ENCODE peak calls at places on chromosomes 6 and 20, in six cellular contexts. B is transverse colon, Z is heart left ventricle, J is stomach, P is upper lobe of left lung, T is uterus. H is an unnamed sample.
A peak's percentile ranks its signal among the peaks of the same experiment; 100 is the strongest.

GRCh38 chr20:9602834-9603173 is 88.4 kb downstream of the LAMP5 start:
- DNase-seq in J (no peak), Z (no peak), T (no peak), P (no peak), B (no peak), H (no peak)

GRCh38 chr6:152378154-152378553 is 259.0 kb downstream of the SYNE1 start:
- DNase-seq in B (no peak), Z (no peak), T (no peak), P (no peak), J (no peak), H (no peak)

GRCh38 chr20:63471719-63472158 is 716 bp downstream of the KCNQ2 start:
- DNase-seq in P (no peak), Z (no peak), B (no peak), J (no peak), T (no peak), H (no peak)

GRCh38 chr6:6105472-6106036 is 98.8 kb upstream of the NRN1 start:
- DNase-seq in J (no peak), B (no peak), T (no peak), P (no peak), Z (no peak), H (no peak)

GRCh38 chr20:8527998-8528397 is 395.9 kb downstream of the PLCB1 start:
- DNase-seq in B (no peak), P (no peak), Z (no peak), T (no peak), J (no peak), H (no peak)

GRCh38 chr6:126268087-126268486 is 71.8 kb upstream of the CENPW start:
- DNase-seq in T (no peak), J (no peak), P (no peak), B (no peak), Z (no peak), H (no peak)

GRCh38 chr6:143962644-143962929 is 45.5 kb downstream of the PLAGL1 start:
- DNase-seq in Z (no peak), B (no peak), J (no peak), P (no peak), T (peak; percentile 33), H (no peak)

GRCh38 chr6:125104425-125104824 is 49.1 kb upstream of the TPD52L1 start:
- DNase-seq in P (no peak), B (no peak), J (no peak), T (no peak), Z (no peak), H (no peak)

GRCh38 chr6:33407132-33407718 is 3.6 kb upstream of the PHF1 start:
- DNase-seq in B (no peak), T (no peak), Z (no peak), P (no peak), J (no peak), H (no peak)

GRCh38 chr6:73514746-73515110 is 6.1 kb downstream of the EEF1A1 start:
- DNase-seq in P (no peak), J (no peak), T (no peak), Z (no peak), B (no peak), H (no peak)

GRCh38 chr6:73513496-73513854 is 7.4 kb downstream of the EEF1A1 start:
- DNase-seq in P (no peak), B (no peak), T (no peak), Z (no peak), J (no peak), H (no peak)

GRCh38 chr6:73511796-73512195 is 9.0 kb downstream of the EEF1A1 start:
- DNase-seq in B (no peak), Z (no peak), P (no peak), T (no peak), J (no peak), H (no peak)

GRCh38 chr6:73516712-73517489 is 3.9 kb downstream of the EEF1A1 start:
- DNase-seq in T (no peak), Z (no peak), J (no peak), P (no peak), B (no peak), H (no peak)

DNA sequence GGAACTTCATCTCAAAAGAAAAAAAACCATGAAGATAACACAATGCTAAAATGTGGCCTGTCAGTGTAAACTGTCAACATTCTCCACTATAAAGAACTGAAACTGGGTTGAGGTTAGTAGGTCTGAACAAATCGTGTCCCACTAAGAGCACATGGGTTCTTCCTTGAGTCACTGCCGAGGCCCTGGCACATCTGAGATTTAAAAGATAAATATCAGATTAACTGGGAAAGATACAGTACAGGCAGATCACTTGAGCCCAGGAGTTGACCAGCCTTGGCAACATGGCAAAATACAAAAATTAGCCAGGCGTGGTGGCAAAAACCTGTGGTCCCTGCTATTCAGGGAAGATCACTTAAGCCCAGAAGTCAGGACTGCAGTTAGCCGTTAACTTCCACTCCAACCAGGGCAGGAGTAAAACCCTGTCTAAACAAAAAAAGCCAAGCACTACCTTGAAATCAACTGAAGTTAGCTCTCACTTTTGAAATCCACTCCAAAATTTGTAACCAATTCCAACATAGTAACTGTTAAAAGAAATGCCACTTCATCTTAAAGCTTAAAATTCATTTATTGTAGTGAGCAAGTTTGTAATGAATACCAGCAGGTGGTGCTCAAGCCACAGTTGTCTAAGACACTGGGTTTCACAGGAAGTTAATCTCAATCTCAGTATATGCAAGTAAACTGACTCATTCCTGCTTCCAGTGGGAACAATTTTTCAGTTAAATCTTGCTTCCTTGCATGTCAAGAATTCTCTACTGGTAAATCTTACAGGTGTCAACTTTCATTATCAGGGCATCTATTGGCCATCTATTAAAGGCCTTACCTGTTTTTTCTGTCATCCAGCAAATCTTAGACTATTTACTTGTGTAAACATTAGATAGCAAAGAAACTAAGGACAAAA is 5.4 kb downstream of the EEF1A1 start:
- DNase-seq in Z (peak; percentile 54), P (no peak), B (peak; percentile 56), T (peak; percentile 25), J (peak; percentile 48), H (no peak)
- TF ChIP-seq POLR2A in Z (no peak), P (no peak), B (peak; percentile 18), T (no peak), J (no peak), H (no peak)

DNA sequence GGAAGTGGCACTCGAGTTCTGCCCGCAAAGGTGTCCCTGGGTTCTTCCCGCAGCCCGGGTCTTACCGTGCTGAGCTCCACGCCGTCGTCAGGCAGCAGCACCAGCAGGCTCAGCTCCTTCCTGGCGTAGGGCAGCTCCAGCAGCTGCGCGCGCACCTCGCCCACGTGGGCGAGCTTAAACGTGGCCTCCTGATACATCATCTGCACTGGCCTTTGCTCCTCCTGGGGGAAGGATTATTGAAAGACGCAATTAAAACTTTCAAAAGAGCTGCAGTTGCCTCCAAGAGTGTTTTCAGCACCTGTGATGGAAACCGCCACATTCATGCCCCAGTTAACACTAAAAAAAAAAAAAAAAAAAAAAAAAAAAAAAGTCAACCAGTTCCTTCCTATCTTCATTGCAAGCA is 11.3 kb downstream of the SERPINB9 start:
- DNase-seq in P (peak; percentile 90), T (no peak), J (peak; percentile 46), B (peak; percentile 90), Z (no peak), H (no peak)
- TF ChIP-seq POLR2A in P (no peak), T (no peak), J (no peak), B (peak; percentile 70), Z (no peak), H (no peak)

GRCh38 chr6:73520688-73521350 is at the start of gene EEF1A1:
- DNase-seq in Z (peak; percentile 97), B (peak; percentile 100), T (peak; percentile 99), J (peak; percentile 99), P (peak; percentile 97), H (peak; percentile 100)

GRCh38 chr6:73523434-73524123 is 2.7 kb upstream of the EEF1A1 start:
- DNase-seq in Z (peak; percentile 65), B (peak; percentile 82), T (peak; percentile 59), P (peak; percentile 94), J (peak; percentile 75), H (peak; percentile 93)

GRCh38 chr6:73519943-73520687 is 717 bp downstream of the EEF1A1 start:
- DNase-seq in T (peak; percentile 73), Z (peak; percentile 75), B (peak; percentile 78), J (peak; percentile 73), P (peak; percentile 93), H (peak; percentile 69)

GRCh38 chr6:73525546-73526330 is 4.9 kb upstream of the EEF1A1 start:
- DNase-seq in Z (no peak), J (no peak), T (no peak), B (no peak), P (no peak), H (no peak)

DNA sequence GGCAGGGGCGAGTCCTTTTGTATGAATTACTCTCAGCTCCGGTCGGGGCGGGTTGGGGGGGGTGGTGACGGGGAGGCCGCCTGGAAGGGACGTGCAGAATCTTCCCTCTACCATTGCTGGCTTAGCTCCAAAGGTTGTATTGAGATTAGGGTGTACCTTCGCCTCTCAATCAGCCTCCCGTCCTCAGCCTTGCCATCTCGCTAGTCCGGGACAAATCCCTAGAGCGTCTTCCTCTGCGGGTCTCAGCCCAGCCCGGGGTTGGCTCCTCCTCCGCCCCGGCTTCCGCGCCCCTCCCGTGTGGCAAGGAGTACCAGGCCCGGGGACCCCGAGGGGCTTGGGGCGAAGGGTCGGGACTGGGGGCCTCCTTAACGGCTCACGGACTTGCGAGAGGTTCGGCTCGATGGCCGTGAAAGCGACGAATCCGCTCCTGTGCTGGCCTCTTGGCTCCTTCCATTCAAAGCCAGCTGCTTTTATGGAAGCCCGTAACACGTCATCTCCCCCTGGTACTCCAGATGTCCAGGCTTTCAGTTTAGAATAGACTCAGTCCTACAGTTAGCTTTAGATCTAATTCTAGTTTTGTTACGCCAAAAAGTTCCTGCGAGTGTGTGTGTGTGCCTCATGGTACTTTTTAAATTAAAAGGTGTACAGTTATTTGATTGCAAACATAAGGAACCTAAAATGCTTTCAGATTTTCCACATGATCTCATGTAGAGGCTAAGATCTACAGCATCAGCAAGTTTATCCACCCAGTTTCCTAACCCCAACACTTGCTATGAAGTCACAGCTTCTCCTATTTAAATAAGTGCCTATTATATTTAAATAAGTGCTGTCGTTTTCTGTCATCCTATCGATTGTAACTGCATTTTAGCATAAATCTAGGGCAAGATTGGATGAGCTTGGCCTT is 771 bp upstream of the EEF1A1 start:
- DNase-seq in Z (peak; percentile 83), B (no peak), J (no peak), P (peak; percentile 94), T (no peak), H (no peak)
- TF ChIP-seq POLR2A in Z (no peak), B (no peak), J (no peak), P (no peak), T (no peak), H (no peak)

GRCh38 chr6:12010635-12011275 is 1.4 kb upstream of the HIVEP1 start:
- DNase-seq in P (peak; percentile 81), T (peak; percentile 68), J (peak; percentile 66), Z (peak; percentile 81), B (peak; percentile 71), H (peak; percentile 94)
- TF ChIP-seq POLR2A in P (no peak), T (no peak), J (no peak), Z (no peak), B (peak; percentile 62), H (no peak)

DNA sequence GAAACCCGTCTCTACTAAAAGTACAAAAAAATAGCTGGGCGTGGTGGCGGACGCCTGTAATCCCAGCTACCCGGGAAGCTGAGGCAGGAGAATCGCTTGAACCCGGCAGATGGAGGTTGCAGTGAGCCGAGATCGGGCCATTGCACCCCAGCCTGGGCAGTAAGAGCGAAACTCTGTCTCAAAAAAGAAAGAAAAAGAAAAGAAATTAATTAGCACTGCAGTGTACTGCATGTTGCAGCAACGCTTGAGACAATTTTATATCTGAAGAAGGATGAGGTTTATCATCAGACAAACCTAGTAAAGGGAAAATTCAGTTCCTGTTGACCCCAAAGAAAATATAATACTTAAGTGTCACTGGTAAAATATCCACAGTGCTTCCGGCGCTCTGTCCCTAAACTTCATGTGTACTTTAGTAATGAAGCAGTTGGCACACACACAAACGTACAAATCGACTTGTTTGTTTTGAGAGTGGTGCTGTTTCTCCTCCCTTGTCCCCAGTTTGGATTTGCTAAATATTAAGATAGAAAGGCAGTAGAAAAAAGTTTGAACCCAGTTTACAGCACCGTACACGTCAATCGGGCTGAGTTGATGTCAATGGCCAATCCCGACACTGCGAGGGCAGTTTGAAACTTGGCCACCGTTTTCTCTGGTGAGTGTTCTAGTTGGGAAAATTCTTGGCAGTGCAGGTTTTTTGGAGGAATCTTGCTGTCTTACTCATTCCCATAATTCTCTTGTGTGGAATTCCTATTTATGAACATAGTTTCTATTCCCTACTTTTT is 72.7 kb downstream of the OR2B2 start:
- DNase-seq in Z (peak; percentile 31), J (peak; percentile 33), P (no peak), T (peak; percentile 55), B (peak; percentile 65), H (no peak)
- TF ChIP-seq POLR2A in Z (no peak), J (no peak), P (no peak), T (no peak), B (no peak), H (no peak)

H was measured in lower leg skin.